ENCODE peak calls at places on chromosomes 16 and 17, in four cellular contexts. U is SK-N-SH, T is WTC11, X is HepG2. Y is an unnamed sample.

GRCh38 chr16:47142469-47143328 is 1.0 kb downstream of the NETO2 start:
- DNase-seq in T (peak), U (peak), X (no peak), Y (peak)

GRCh38 chr17:37047631-37048104 is 98.9 kb downstream of the AATF start:
- DNase-seq in X (peak), U (peak), T (peak), Y (peak)

GRCh38 chr16:5314377-5314776 is 216.8 kb upstream of the EEF2KMT start:
- DNase-seq in U (no peak), X (no peak), T (no peak), Y (no peak)

GRCh38 chr17:78953356-78954350 is 26.1 kb downstream of the LGALS3BP start:
- DNase-seq in U (peak), T (no peak), X (no peak), Y (no peak)

GRCh38 chr16:8717469-8717868 is 43.1 kb downstream of the ABAT start:
- DNase-seq in X (no peak), T (no peak), U (no peak), Y (no peak)

GRCh38 chr16:48865511-48865910 is 255.5 kb upstream of the N4BP1 start:
- DNase-seq in T (no peak), U (no peak), X (no peak), Y (no peak)

GRCh38 chr16:68520649-68521086 is 18.4 kb upstream of the ZFP90 start:
- DNase-seq in T (peak), U (peak), X (peak), Y (peak)

GRCh38 chr16:84976644-84977400 is 34.5 kb downstream of the ZDHHC7 start:
- DNase-seq in T (no peak), U (no peak), X (peak), Y (no peak)

GRCh38 chr16:11506816-11507305 is 79.9 kb downstream of the LITAF start:
- DNase-seq in U (no peak), X (no peak), T (no peak), Y (peak)

GRCh38 chr17:40326014-40326831 is 17.2 kb downstream of the RARA start:
- DNase-seq in U (no peak), X (peak), T (no peak), Y (no peak)

GRCh38 chr17:61574542-61575351 is 16.3 kb downstream of the NACA2 start:
- DNase-seq in U (peak), X (peak), T (peak), Y (no peak)

GRCh38 chr17:48841395-48841831 is 10.6 kb downstream of the CALCOCO2 start:
- DNase-seq in U (no peak), T (no peak), X (no peak), Y (no peak)

GRCh38 chr16:11698271-11698689 is 30.0 kb downstream of the SNN start:
- DNase-seq in U (no peak), X (no peak), T (no peak), Y (no peak)

GRCh38 chr17:67602974-67603373 is 114.8 kb upstream of the NOL11 start:
- DNase-seq in T (peak), X (peak), U (peak), Y (no peak)

GRCh38 chr16:84888450-84888849 is 68.7 kb downstream of the CRISPLD2 start:
- DNase-seq in X (no peak), T (no peak), U (no peak), Y (no peak)

GRCh38 chr16:59698341-59698979 is 964.3 kb upstream of the GOT2 start:
- DNase-seq in U (no peak), T (no peak), X (no peak), Y (no peak)

GRCh38 chr16:79625738-79626137 is 25.2 kb upstream of the MAF start:
- DNase-seq in X (no peak), T (no peak), U (no peak), Y (no peak)

GRCh38 chr17:1087381-1088241 is 90.7 kb downstream of the TIMM22 start:
- DNase-seq in X (no peak), U (peak), T (peak), Y (peak)

GRCh38 chr16:48720266-48720665 is 110.3 kb upstream of the N4BP1 start:
- DNase-seq in X (peak), U (no peak), T (peak), Y (peak)

GRCh38 chr17:35896011-35896587 is 15.9 kb upstream of the CCL5 start:
- DNase-seq in U (no peak), T (no peak), X (no peak), Y (no peak)

GRCh38 chr17:17417718-17418151 is 59.1 kb upstream of the MED9 start:
- DNase-seq in X (peak), T (no peak), U (no peak), Y (peak)

GRCh38 chr16:64287667-64288521 is 834.0 kb downstream of the CDH11 start:
- DNase-seq in U (peak), X (no peak), T (no peak), Y (no peak)

GRCh38 chr16:57585051-57585687 is 42.7 kb downstream of the ADGRG5 start:
- DNase-seq in T (no peak), U (no peak), X (no peak), Y (no peak)

GRCh38 chr17:50290074-50290702 is 15.9 kb downstream of the TMEM92 start:
- DNase-seq in U (no peak), T (no peak), X (no peak), Y (no peak)

GRCh38 chr16:31701734-31702133 is 171.9 kb upstream of the ZNF267 start:
- DNase-seq in U (no peak), T (no peak), X (no peak), Y (no peak)

GRCh38 chr16:31702796-31703195 is 170.8 kb upstream of the ZNF267 start:
- DNase-seq in X (no peak), U (no peak), T (no peak), Y (no peak)

GRCh38 chr16:31704138-31704537 is 169.5 kb upstream of the ZNF267 start:
- DNase-seq in T (no peak), X (no peak), U (no peak), Y (no peak)

GRCh38 chr16:31705371-31705770 is 168.2 kb upstream of the ZNF267 start:
- DNase-seq in X (no peak), U (no peak), T (no peak), Y (no peak)

GRCh38 chr16:31703526-31704128 is 170.0 kb upstream of the ZNF267 start:
- DNase-seq in X (no peak), U (no peak), T (no peak), Y (no peak)
- TF ChIP-seq FOXJ3 in X (no peak), U (no peak), T (no peak), Y (no peak)

GRCh38 chr17:32783602-32784001 is 93.3 kb downstream of the MYO1D start:
- DNase-seq in T (no peak), U (peak), X (peak), Y (peak)
- TF ChIP-seq FOXJ3 in T (no peak), U (no peak), X (no peak), Y (no peak)

DNA sequence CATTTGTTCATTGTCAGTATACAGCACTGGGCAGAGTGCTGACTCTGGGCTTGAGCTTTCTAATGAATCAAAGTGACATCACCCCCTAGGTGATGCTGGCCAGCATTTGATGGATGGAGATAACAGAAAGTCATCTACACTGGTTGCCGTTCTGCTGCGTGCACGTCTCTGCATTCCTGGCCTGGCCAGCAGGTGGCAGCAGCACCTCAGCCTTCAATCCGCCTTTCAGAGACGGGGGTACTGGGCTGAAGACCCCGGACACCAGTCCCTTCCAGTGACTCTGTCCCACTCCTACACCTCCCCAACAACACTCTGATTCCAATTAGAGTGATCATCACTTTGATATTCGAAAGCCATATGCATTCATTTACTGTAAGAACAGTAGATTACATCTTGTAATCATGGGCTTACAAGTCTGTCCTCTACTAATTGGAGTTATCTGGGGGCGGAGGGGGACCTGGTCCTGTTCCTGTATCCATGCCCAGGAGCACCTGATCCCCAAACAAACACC is 6.0 kb downstream of the CPSF4L start:
- DNase-seq in T (peak), U (peak), X (no peak), Y (peak)
- TF ChIP-seq FOXJ3 in T (no peak), U (peak), X (no peak), Y (no peak)

DNA sequence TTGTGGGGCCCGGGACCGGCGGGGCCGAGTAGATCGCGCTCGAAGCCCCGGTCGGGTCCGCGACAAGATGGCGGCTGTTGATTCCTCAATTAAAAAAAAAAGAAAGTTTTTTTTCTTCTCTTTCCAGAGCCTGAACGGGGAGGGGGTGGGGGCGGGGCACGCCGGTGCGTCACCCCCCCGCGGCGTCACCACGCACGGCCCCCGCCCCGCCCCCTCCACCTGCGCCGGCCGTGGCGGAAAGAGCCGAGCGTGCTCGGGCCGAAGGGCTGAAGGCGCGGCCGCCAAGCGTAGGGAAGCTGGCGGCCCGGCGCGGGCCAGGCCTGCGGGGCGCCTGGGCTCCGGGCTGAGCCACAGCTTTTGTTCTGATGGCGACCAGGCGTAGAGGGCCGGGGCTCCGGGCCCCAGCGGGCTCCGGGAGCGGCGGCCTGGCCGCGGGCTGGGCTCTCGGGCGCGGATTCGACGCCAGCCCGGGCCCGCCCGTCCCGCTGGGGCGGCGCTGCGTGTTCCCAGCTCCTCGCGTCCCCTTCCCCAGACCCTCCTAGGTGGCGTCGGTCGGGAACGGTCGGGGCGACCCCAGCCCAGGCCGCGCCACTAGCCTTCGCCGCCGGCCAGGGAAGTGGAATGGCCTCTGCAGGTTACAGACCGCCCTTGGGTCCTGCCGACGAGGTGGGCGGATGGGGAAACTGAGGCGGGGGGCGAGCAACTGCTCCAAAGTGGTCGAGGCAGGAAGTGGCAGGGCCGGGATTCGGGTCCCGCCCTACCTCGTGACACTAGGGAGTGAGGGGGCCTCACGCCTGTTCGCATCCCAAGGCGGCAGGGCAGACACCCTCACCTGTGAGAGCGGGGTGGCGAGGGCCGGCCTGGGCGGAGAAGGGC is at the start of gene CREBBP:
- DNase-seq in U (peak), X (peak), T (peak), Y (peak)
- TF ChIP-seq FOXJ3 in U (no peak), X (no peak), T (no peak), Y (no peak)

GRCh38 chr16:27364493-27365141 is 37.4 kb upstream of the IL21R start:
- DNase-seq in T (no peak), U (no peak), X (peak), Y (no peak)

GRCh38 chr16:27366687-27367462 is 35.1 kb upstream of the IL21R start:
- DNase-seq in T (no peak), U (peak), X (no peak), Y (peak)

GRCh38 chr16:27363797-27364196 is 38.2 kb upstream of the IL21R start:
- DNase-seq in X (no peak), T (no peak), U (no peak), Y (no peak)

GRCh38 chr16:27363246-27363632 is 38.7 kb upstream of the IL21R start:
- DNase-seq in T (no peak), X (no peak), U (no peak), Y (no peak)

GRCh38 chr16:27365142-27366089 is 36.6 kb upstream of the IL21R start:
- DNase-seq in T (no peak), U (no peak), X (peak), Y (no peak)
- TF ChIP-seq FOXJ3 in T (no peak), U (no peak), X (no peak), Y (no peak)

DNA sequence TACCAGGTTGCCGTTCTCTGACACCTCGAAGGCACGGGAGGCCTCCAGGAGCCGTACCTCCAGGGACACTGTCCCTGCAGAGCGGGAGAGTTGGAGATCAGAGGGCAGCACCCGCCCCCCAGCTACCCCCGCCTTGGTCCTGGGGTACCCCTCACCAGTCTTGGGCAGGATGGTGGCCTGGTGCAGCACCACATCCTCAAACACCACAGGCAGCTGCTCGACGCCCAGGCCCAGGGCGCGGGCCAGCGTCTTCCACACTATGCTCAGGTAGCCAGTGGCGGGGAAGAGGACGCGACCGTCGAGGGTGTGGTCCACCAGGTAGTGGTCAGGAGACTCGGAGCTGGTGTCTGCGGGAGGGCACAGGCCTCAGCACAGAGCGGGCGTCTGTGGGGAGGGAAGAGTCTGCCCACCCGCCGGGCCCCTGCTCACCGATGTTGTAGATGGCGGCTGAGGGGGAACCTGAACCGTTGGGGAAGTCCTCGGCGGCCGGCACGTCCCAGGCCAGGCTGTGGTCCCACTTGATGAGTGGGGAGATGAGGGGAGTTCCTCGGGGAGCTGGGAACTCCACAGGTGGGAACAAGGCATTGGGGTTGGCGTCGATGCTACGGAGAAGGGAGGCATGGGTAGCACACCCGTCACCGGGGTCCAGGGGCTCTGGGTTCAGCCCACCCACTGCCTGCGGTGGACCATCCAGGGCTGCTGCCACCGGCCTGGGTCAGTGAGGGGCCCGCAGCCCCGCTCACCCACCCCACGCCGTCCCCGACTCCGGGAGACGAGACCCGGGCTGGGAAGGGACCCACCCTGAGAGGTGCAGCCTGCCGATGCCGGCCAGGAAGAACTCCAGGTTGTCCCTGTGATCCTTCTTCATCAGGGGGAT is 9.8 kb downstream of the FASN start:
- DNase-seq in T (no peak), X (no peak), U (no peak), Y (no peak)
- TF ChIP-seq FOXJ3 in T (no peak), X (no peak), U (no peak), Y (no peak)

GRCh38 chr17:66240630-66241029 is 11.4 kb upstream of the APOH start:
- DNase-seq in T (no peak), U (no peak), X (no peak), Y (no peak)
- TF ChIP-seq FOXJ3 in T (no peak), U (no peak), X (no peak), Y (no peak)

GRCh38 chr17:20172378-20172775 is 163.2 kb downstream of the SPECC1 start:
- DNase-seq in U (no peak), X (no peak), T (peak), Y (no peak)
- TF ChIP-seq FOXJ3 in U (no peak), X (no peak), T (no peak), Y (no peak)

Y was measured in K562.